ENCODE peak calls at places on chromosomes 11 and 22, in four cellular contexts. J, M, N and R are unnamed samples.

GRCh38 chr22:20107471-20107901 is 8.4 kb upstream of the RANBP1 start:
- DNase-seq in J (no peak), M (no peak), N (no peak), R (no peak)

GRCh38 chr11:115324569-115325432 is 179.4 kb downstream of the CADM1 start:
- DNase-seq in J (no peak), M (peak; percentile 17), N (peak; percentile 27), R (peak; percentile 62)

GRCh38 chr22:35648066-35649025 is at the start of gene APOL6:
- DNase-seq in J (peak; percentile 44), M (peak; percentile 56), N (peak; percentile 80), R (peak; percentile 76)

GRCh38 chr11:115642660-115643059 is 138.4 kb upstream of the CADM1 start:
- DNase-seq in J (no peak), M (no peak), N (no peak), R (no peak)

GRCh38 chr11:93567406-93567819 is 24.2 kb upstream of the SMCO4 start:
- DNase-seq in J (peak; percentile 20), M (no peak), N (no peak), R (no peak)

GRCh38 chr11:107387666-107388065 is 70.0 kb downstream of the CWF19L2 start:
- DNase-seq in J (no peak), M (no peak), N (no peak), R (no peak)

GRCh38 chr22:36366291-36366708 is 21.5 kb downstream of the MYH9 start:
- DNase-seq in J (no peak), M (no peak), N (no peak), R (no peak)

GRCh38 chr11:13701506-13701905 is 33.0 kb downstream of the FAR1 start:
- DNase-seq in J (no peak), M (no peak), N (no peak), R (no peak)

GRCh38 chr11:77055056-77055680 is 11.6 kb upstream of the CAPN5 start:
- DNase-seq in J (no peak), M (no peak), N (no peak), R (no peak)

GRCh38 chr11:95674669-95675358 is 114.8 kb downstream of the FAM76B start:
- DNase-seq in J (no peak), M (no peak), N (no peak), R (no peak)

GRCh38 chr22:29093980-29094379 is 21.1 kb downstream of the KREMEN1 start:
- DNase-seq in J (no peak), M (no peak), N (no peak), R (no peak)

GRCh38 chr11:63427971-63428508 is 58.5 kb downstream of the SLC22A9 start:
- DNase-seq in J (no peak), M (no peak), N (peak; percentile 8), R (peak; percentile 35)

GRCh38 chr22:30305519-30305905 is 16.2 kb upstream of the CASTOR1 start:
- DNase-seq in J (peak; percentile 76), M (peak; percentile 59), N (peak; percentile 87), R (peak; percentile 93)

GRCh38 chr11:134480129-134480652 is 68.1 kb upstream of the B3GAT1 start:
- DNase-seq in J (no peak), M (no peak), N (no peak), R (no peak)

GRCh38 chr11:68251770-68252169 is 20.0 kb downstream of the C11orf24 start:
- DNase-seq in J (no peak), M (no peak), N (no peak), R (no peak)

GRCh38 chr11:11841121-11841604 is 609 bp upstream of the USP47 start:
- DNase-seq in J (no peak), M (no peak), N (no peak), R (no peak)

GRCh38 chr11:74581954-74582547 is 10.3 kb upstream of the POLD3 start:
- DNase-seq in J (no peak), M (no peak), N (no peak), R (no peak)

GRCh38 chr22:17368144-17368726 is 1.0 kb upstream of the CECR2 start:
- DNase-seq in J (no peak), M (no peak), N (no peak), R (no peak)

GRCh38 chr11:26946209-26946828 is 47.6 kb upstream of the FIBIN start:
- DNase-seq in J (no peak), M (no peak), N (no peak), R (no peak)

GRCh38 chr11:16923987-16924386 is 90.2 kb downstream of the PLEKHA7 start:
- DNase-seq in J (no peak), M (no peak), N (no peak), R (no peak)

GRCh38 chr11:65891180-65892136 is 985 bp downstream of the CCDC85B start:
- DNase-seq in J (no peak), M (no peak), N (peak; percentile 38), R (no peak)

GRCh38 chr11:121334973-121335711 is 42.6 kb downstream of the SC5D start:
- DNase-seq in J (no peak), M (no peak), N (no peak), R (no peak)

GRCh38 chr22:44658371-44658953 is 43.5 kb upstream of the PRR5 start:
- DNase-seq in J (peak; percentile 53), M (no peak), N (no peak), R (no peak)

GRCh38 chr22:50713008-50713385 is 25.0 kb upstream of the ACR start:
- DNase-seq in J (no peak), M (no peak), N (no peak), R (no peak)

GRCh38 chr22:20777420-20778177 is 3.7 kb downstream of the SERPIND1 start:
- DNase-seq in J (peak; percentile 37), M (no peak), N (no peak), R (no peak)

GRCh38 chr22:37518509-37519267 is 527 bp downstream of the CARD10 start:
- DNase-seq in J (no peak), M (no peak), N (no peak), R (no peak)

GRCh38 chr22:37516456-37516855 is 2.8 kb downstream of the CARD10 start:
- DNase-seq in J (no peak), M (no peak), N (no peak), R (no peak)

GRCh38 chr22:37515902-37516301 is 3.3 kb downstream of the CARD10 start:
- DNase-seq in J (no peak), M (no peak), N (no peak), R (no peak)

GRCh38 chr22:37519268-37520195 is at the start of gene CARD10:
- DNase-seq in J (no peak), M (no peak), N (no peak), R (no peak)

GRCh38 chr22:37517826-37518450 is 1.3 kb downstream of the CARD10 start:
- DNase-seq in J (no peak), M (no peak), N (no peak), R (no peak)
- H3K4me3 ChIP-seq in J (no peak overlapping the region), M (no peak overlapping the region), N (no peak overlapping the region), R (no peak overlapping the region)

GRCh38 chr22:26579331-26579886 is 10.5 kb downstream of the TPST2 start:
- DNase-seq in J (no peak), M (peak; percentile 67), N (peak; percentile 89), R (peak; percentile 84)
- H3K4me3 ChIP-seq in J (no peak overlapping the region), M (peak overlapping the region; percentile 9), N (peak overlapping the region; percentile 15), R (peak overlapping the region; percentile 40)

GRCh38 chr22:48441553-48441850 is 1386.2 kb downstream of the BRD1 start:
- DNase-seq in J (no peak), M (no peak), N (no peak), R (no peak)
- H3K4me3 ChIP-seq in J (no peak overlapping the region), M (no peak overlapping the region), N (no peak overlapping the region), R (no peak overlapping the region)

GRCh38 chr11:914747-915493 is 4.3 kb upstream of the CHID1 start:
- DNase-seq in J (peak; percentile 64), M (no peak), N (no peak), R (no peak)
- H3K4me3 ChIP-seq in J (no peak overlapping the region), M (no peak overlapping the region), N (no peak overlapping the region), R (no peak overlapping the region)

GRCh38 chr11:7089328-7090251 is 792 bp downstream of the RBMXL2 start:
- DNase-seq in J (no peak), M (no peak), N (no peak), R (no peak)

GRCh38 chr11:7088921-7089320 is at the start of gene RBMXL2:
- DNase-seq in J (no peak), M (no peak), N (no peak), R (no peak)
- H3K4me3 ChIP-seq in J (no peak within 1 kb of the TSS), M (no peak within 1 kb of the TSS), N (no peak within 1 kb of the TSS), R (no peak within 1 kb of the TSS)

DNA sequence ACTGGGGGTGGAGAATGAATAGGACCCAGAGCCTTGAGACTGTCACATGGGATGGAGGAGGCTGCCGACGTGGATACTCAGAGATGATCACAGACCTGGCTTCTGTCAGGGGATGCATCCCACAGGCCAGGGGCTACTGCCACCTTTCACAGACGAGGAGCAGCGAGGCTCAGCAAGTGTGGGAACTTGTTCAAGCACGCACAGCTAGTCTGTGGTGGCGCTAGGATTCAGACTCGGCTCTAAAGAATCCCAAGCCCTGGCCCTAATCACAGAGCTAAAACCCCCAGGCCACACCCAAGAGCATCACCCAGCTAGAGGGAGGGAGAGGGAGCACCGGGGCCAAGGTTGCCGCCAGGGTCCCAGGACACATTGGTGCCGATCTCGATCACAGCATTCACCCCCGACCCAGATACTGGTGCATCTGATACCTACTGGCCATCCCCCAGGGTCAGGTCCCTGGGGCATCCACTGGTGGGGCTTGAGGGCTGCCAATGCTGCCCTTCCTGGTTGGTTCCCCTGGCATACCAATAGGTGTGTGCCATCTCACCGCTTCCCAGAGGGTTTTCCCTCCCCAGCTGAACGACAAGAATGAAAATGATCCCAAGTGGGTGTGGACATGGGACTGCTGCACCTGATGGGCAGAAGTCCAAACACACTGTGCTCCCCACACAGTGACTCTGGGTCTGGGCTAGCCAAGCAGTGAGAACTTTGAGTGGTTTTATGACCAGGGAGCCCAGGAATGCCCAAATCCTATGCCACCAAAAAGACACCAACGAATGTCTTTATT is 6.2 kb downstream of the CHST1 start:
- DNase-seq in J (no peak), M (no peak), N (no peak), R (no peak)
- H3K4me3 ChIP-seq in J (no peak overlapping the region), M (no peak overlapping the region), N (no peak overlapping the region), R (no peak overlapping the region)

GRCh38 chr11:1756791-1757771 is 6.6 kb downstream of the CTSD start:
- DNase-seq in J (no peak), M (no peak), N (no peak), R (no peak)
- H3K4me3 ChIP-seq in J (no peak overlapping the region), M (peak overlapping the region; percentile 53), N (no peak overlapping the region), R (peak overlapping the region; percentile 46)

GRCh38 chr11:3160252-3161031 is 4.7 kb downstream of the OSBPL5 start:
- DNase-seq in J (peak; percentile 85), M (no peak), N (no peak), R (no peak)
- H3K4me3 ChIP-seq in J (peak overlapping the region; percentile 3), M (no peak overlapping the region), N (no peak overlapping the region), R (no peak overlapping the region)

GRCh38 chr22:32477608-32478007 is 3.0 kb downstream of the FBXO7 start:
- DNase-seq in J (no peak), M (no peak), N (no peak), R (no peak)
- H3K4me3 ChIP-seq in J (no peak overlapping the region), M (no peak overlapping the region), N (no peak overlapping the region), R (no peak overlapping the region)